ENCODE peak calls at places on chromosomes 6 and 20, in five cellular contexts. R, M, O, J and V are unnamed samples.
A peak's percentile ranks its signal among the peaks of the same experiment; 100 is the strongest.

GRCh38 chr6:7473805-7474329 is 67.6 kb upstream of the DSP start:
- DNase-seq in M (no peak), J (no peak), O (no peak), R (no peak), V (no peak)

GRCh38 chr6:33838979-33839378 is 35.2 kb upstream of the MLN start:
- DNase-seq in J (no peak), M (no peak), R (no peak), O (no peak), V (no peak)

GRCh38 chr6:121042766-121043165 is 291.5 kb downstream of the TBC1D32 start:
- DNase-seq in R (no peak), M (no peak), O (no peak), J (no peak), V (no peak)

GRCh38 chr6:75932067-75932466 is 140.4 kb downstream of the IMPG1 start:
- DNase-seq in O (no peak), R (no peak), J (peak; percentile 3), M (no peak), V (no peak)

GRCh38 chr20:31602779-31603441 is 2.2 kb upstream of the ID1 start:
- DNase-seq in O (no peak), R (no peak), J (peak; percentile 92), M (no peak), V (no peak)

GRCh38 chr6:44020664-44021425 is 106.4 kb downstream of the MRPL14 start:
- DNase-seq in J (no peak), O (no peak), M (no peak), R (no peak), V (no peak)

GRCh38 chr6:34531580-34532201 is 24.4 kb downstream of the SPDEF start:
- DNase-seq in R (peak; percentile 52), M (no peak), O (peak; percentile 90), J (no peak), V (no peak)

GRCh38 chr20:50311308-50312001 is 120.8 kb downstream of the CEBPB start:
- DNase-seq in M (no peak), J (no peak), R (no peak), O (no peak), V (no peak)

GRCh38 chr6:109118955-109119354 is 23.6 kb downstream of the CEP57L1 start:
- DNase-seq in M (no peak), O (no peak), R (no peak), J (no peak), V (no peak)

GRCh38 chr6:44564906-44565524 is 177.5 kb downstream of the CDC5L start:
- DNase-seq in R (no peak), M (no peak), O (no peak), J (no peak), V (no peak)

GRCh38 chr20:12203981-12204380 is 286.3 kb downstream of the BTBD3 start:
- DNase-seq in R (no peak), O (no peak), M (no peak), J (no peak), V (no peak)

GRCh38 chr20:59001449-59002171 is 5.4 kb downstream of the CTSZ start:
- DNase-seq in M (no peak), J (no peak), R (no peak), O (peak; percentile 48), V (no peak)

GRCh38 chr20:16613954-16614353 is 40.7 kb upstream of the KIF16B start:
- DNase-seq in O (no peak), M (no peak), R (no peak), J (no peak), V (no peak)

GRCh38 chr6:30887901-30888300 is 3.6 kb downstream of the DDR1 start:
- DNase-seq in M (no peak), O (no peak), R (no peak), J (no peak), V (no peak)

GRCh38 chr6:120869397-120869796 is 464.9 kb downstream of the TBC1D32 start:
- DNase-seq in M (no peak), O (no peak), R (no peak), J (no peak), V (no peak)

GRCh38 chr6:159114569-159114968 is 54.6 kb upstream of the FNDC1 start:
- DNase-seq in J (no peak), O (no peak), R (no peak), M (no peak), V (no peak)

GRCh38 chr6:168157272-168158007 is 78.4 kb upstream of the FRMD1 start:
- DNase-seq in J (peak; percentile 88), R (no peak), M (no peak), O (no peak), V (no peak)

GRCh38 chr6:26354162-26354561 is 10.8 kb upstream of the BTN3A2 start:
- DNase-seq in R (no peak), J (no peak), M (no peak), O (no peak), V (no peak)

GRCh38 chr20:34643919-34644318 is 33.0 kb downstream of the PIGU start:
- DNase-seq in M (no peak), R (no peak), J (no peak), O (no peak), V (no peak)

GRCh38 chr6:125746019-125746414 is 3.4 kb upstream of the HEY2 start:
- DNase-seq in R (no peak), M (no peak), J (no peak), O (no peak), V (no peak)

GRCh38 chr6:31763617-31763940 is 1.1 kb downstream of the SAPCD1 start:
- DNase-seq in M (no peak), J (no peak), O (no peak), R (no peak), V (no peak)

GRCh38 chr6:147244832-147245231 is 40.6 kb downstream of the STXBP5 start:
- DNase-seq in J (no peak), M (no peak), O (no peak), R (no peak), V (no peak)

GRCh38 chr20:45822863-45823262 is 4.2 kb downstream of the TNNC2 start:
- DNase-seq in O (no peak), J (no peak), R (no peak), M (no peak), V (no peak)

GRCh38 chr6:35651244-35651643 is 37.5 kb downstream of the FKBP5 start:
- DNase-seq in O (no peak), R (no peak), M (no peak), J (no peak), V (no peak)

GRCh38 chr6:10901751-10902150 is 14.9 kb downstream of the SYCP2L start:
- DNase-seq in J (no peak), M (no peak), R (no peak), O (no peak), V (no peak)

GRCh38 chr6:45830441-45831139 is 185.1 kb downstream of the CLIC5 start:
- DNase-seq in R (no peak), O (no peak), M (no peak), J (no peak), V (no peak)

GRCh38 chr6:137625808-137626207 is 131.6 kb upstream of the OLIG3 start:
- DNase-seq in M (no peak), R (no peak), J (no peak), O (no peak), V (peak; percentile 46)

GRCh38 chr20:25352746-25353145 is 37.9 kb downstream of the ABHD12 start:
- DNase-seq in R (no peak), J (no peak), O (no peak), M (no peak), V (no peak)

GRCh38 chr20:4045741-4046140 is 30.4 kb upstream of the RNF24 start:
- DNase-seq in O (no peak), R (no peak), M (no peak), J (no peak), V (no peak)

GRCh38 chr6:128803911-128804310 is 79.0 kb upstream of the LAMA2 start:
- DNase-seq in J (no peak), O (no peak), M (no peak), R (no peak), V (no peak)

GRCh38 chr20:10448270-10449156 is 13.4 kb downstream of the SLX4IP start:
- DNase-seq in O (no peak), R (no peak), M (no peak), J (no peak), V (no peak)

GRCh38 chr6:143176090-143177021 is 115.7 kb downstream of the AIG1 start:
- DNase-seq in O (no peak), J (no peak), M (no peak), R (no peak), V (no peak)

GRCh38 chr6:11614534-11615213 is 77.1 kb downstream of the TMEM170B start:
- DNase-seq in M (no peak), O (no peak), R (no peak), J (no peak), V (no peak)

GRCh38 chr6:139126255-139126654 is 8.6 kb upstream of the HECA start:
- DNase-seq in M (no peak), J (peak; percentile 8), O (no peak), R (no peak), V (no peak)

GRCh38 chr20:10619427-10619826 is 54.4 kb downstream of the JAG1 start:
- DNase-seq in J (peak; percentile 67), O (no peak), M (no peak), R (no peak), V (no peak)

GRCh38 chr20:38528167-38528566 is 52.8 kb upstream of the ADIG start:
- DNase-seq in O (no peak), M (no peak), R (no peak), J (no peak), V (no peak)